ENCODE peak calls at places on chromosomes 7 and 10, in ten cellular contexts. One of them, this sample, is unnamed.

GRCh38 chr10:63208981-63209380 is 75.9 kb downstream of the NRBF2 start:
- DNase-seq in upper lobe of right lung: no peak
- DNase-seq in fibroblast of villous mesenchyme: peak; percentile 37
- DNase-seq in H1: no peak
- DNase-seq in IMR-90: peak; percentile 75
- DNase-seq in RWPE2: no peak
- DNase-seq in breast epithelium: no peak
- DNase-seq in transverse colon: no peak
- DNase-seq in hepatocyte: no peak
- DNase-seq in foreskin fibroblast: peak; percentile 53
- DNase-seq in this sample: no peak

GRCh38 chr10:70920519-70920918 is 32.2 kb upstream of the PCBD1 start:
- DNase-seq in upper lobe of right lung: peak; percentile 96
- DNase-seq in fibroblast of villous mesenchyme: no peak
- DNase-seq in H1: no peak
- DNase-seq in IMR-90: no peak
- DNase-seq in RWPE2: no peak
- DNase-seq in breast epithelium: peak; percentile 63
- DNase-seq in transverse colon: peak; percentile 61
- DNase-seq in hepatocyte: no peak
- DNase-seq in foreskin fibroblast: no peak
- DNase-seq in this sample: no peak

GRCh38 chr10:48913674-48914073 is 26.0 kb downstream of the LRRC18 start:
- DNase-seq in upper lobe of right lung: no peak
- DNase-seq in fibroblast of villous mesenchyme: no peak
- DNase-seq in H1: no peak
- DNase-seq in IMR-90: no peak
- DNase-seq in RWPE2: no peak
- DNase-seq in breast epithelium: no peak
- DNase-seq in transverse colon: no peak
- DNase-seq in hepatocyte: no peak
- DNase-seq in foreskin fibroblast: no peak
- DNase-seq in this sample: no peak

GRCh38 chr10:80470266-80470665 is 16.2 kb downstream of the TSPAN14 start:
- DNase-seq in upper lobe of right lung: no peak
- DNase-seq in fibroblast of villous mesenchyme: no peak
- DNase-seq in H1: no peak
- DNase-seq in IMR-90: no peak
- DNase-seq in RWPE2: no peak
- DNase-seq in breast epithelium: no peak
- DNase-seq in transverse colon: no peak
- DNase-seq in hepatocyte: no peak
- DNase-seq in foreskin fibroblast: no peak
- DNase-seq in this sample: no peak

GRCh38 chr10:52276982-52277381 is 37.1 kb upstream of the DKK1 start:
- DNase-seq in upper lobe of right lung: no peak
- DNase-seq in fibroblast of villous mesenchyme: no peak
- DNase-seq in H1: no peak
- DNase-seq in IMR-90: no peak
- DNase-seq in RWPE2: no peak
- DNase-seq in breast epithelium: no peak
- DNase-seq in transverse colon: no peak
- DNase-seq in hepatocyte: no peak
- DNase-seq in foreskin fibroblast: no peak
- DNase-seq in this sample: no peak

GRCh38 chr10:62433181-62433692 is 59.1 kb downstream of the ZNF365 start:
- DNase-seq in upper lobe of right lung: no peak
- DNase-seq in fibroblast of villous mesenchyme: peak; percentile 91
- DNase-seq in H1: no peak
- DNase-seq in IMR-90: peak; percentile 97
- DNase-seq in RWPE2: peak; percentile 80
- DNase-seq in breast epithelium: no peak
- DNase-seq in transverse colon: no peak
- DNase-seq in hepatocyte: peak; percentile 33
- DNase-seq in foreskin fibroblast: peak; percentile 94
- DNase-seq in this sample: peak; percentile 24

GRCh38 chr7:42691030-42691639 is 220.7 kb downstream of the C7orf25 start:
- DNase-seq in upper lobe of right lung: no peak
- DNase-seq in fibroblast of villous mesenchyme: peak; percentile 72
- DNase-seq in H1: peak; percentile 52
- DNase-seq in IMR-90: peak; percentile 39
- DNase-seq in RWPE2: no peak
- DNase-seq in breast epithelium: no peak
- DNase-seq in transverse colon: peak; percentile 12
- DNase-seq in hepatocyte: peak; percentile 69
- DNase-seq in foreskin fibroblast: peak; percentile 63
- DNase-seq in this sample: no peak

GRCh38 chr10:103481974-103482531 is 3.0 kb upstream of the CALHM3 start:
- DNase-seq in upper lobe of right lung: no peak
- DNase-seq in fibroblast of villous mesenchyme: peak; percentile 77
- DNase-seq in H1: no peak
- DNase-seq in IMR-90: peak; percentile 69
- DNase-seq in RWPE2: no peak
- DNase-seq in breast epithelium: no peak
- DNase-seq in transverse colon: no peak
- DNase-seq in hepatocyte: peak; percentile 74
- DNase-seq in foreskin fibroblast: peak; percentile 59
- DNase-seq in this sample: peak; percentile 84

GRCh38 chr7:130020434-130020833 is 30.7 kb downstream of the ZC3HC1 start:
- DNase-seq in upper lobe of right lung: no peak
- DNase-seq in fibroblast of villous mesenchyme: no peak
- DNase-seq in H1: no peak
- DNase-seq in IMR-90: no peak
- DNase-seq in RWPE2: no peak
- DNase-seq in breast epithelium: no peak
- DNase-seq in transverse colon: no peak
- DNase-seq in hepatocyte: no peak
- DNase-seq in foreskin fibroblast: no peak
- DNase-seq in this sample: no peak

GRCh38 chr7:44787041-44787440 is 9.4 kb upstream of the PPIA start:
- DNase-seq in upper lobe of right lung: no peak
- DNase-seq in fibroblast of villous mesenchyme: no peak
- DNase-seq in H1: no peak
- DNase-seq in IMR-90: no peak
- DNase-seq in RWPE2: no peak
- DNase-seq in breast epithelium: no peak
- DNase-seq in transverse colon: no peak
- DNase-seq in hepatocyte: no peak
- DNase-seq in foreskin fibroblast: no peak
- DNase-seq in this sample: peak; percentile 66

GRCh38 chr7:45638916-45639315 is 64.7 kb downstream of the ADCY1 start:
- DNase-seq in upper lobe of right lung: no peak
- DNase-seq in fibroblast of villous mesenchyme: no peak
- DNase-seq in H1: no peak
- DNase-seq in IMR-90: no peak
- DNase-seq in RWPE2: no peak
- DNase-seq in breast epithelium: no peak
- DNase-seq in transverse colon: no peak
- DNase-seq in hepatocyte: peak; percentile 29
- DNase-seq in foreskin fibroblast: no peak
- DNase-seq in this sample: no peak

DNA sequence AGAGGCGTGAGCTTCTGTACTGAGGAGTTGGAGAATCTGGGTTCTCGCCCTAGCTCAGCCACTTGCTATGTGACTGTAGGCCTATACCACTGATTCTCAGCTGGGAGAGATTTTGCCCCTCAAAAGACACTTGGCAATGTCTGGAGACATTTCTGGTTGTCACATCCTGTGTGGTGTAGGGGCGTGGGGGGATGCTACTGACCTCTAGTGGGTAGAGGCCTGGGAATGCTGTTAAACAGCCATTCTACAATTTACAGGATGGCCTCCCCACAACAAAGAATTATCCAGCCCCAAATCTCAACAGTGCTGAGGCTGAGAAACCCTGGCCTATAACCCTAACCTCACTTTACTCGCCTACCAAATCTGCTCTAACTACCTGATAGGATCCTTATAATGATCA is 58.8 kb upstream of the GAD2 start:
- DNase-seq in upper lobe of right lung: no peak
- DNase-seq in fibroblast of villous mesenchyme: no peak
- DNase-seq in H1: no peak
- DNase-seq in IMR-90: no peak
- DNase-seq in RWPE2: no peak
- DNase-seq in breast epithelium: no peak
- DNase-seq in transverse colon: no peak
- DNase-seq in hepatocyte: no peak
- DNase-seq in foreskin fibroblast: no peak
- DNase-seq in this sample: no peak
- TF ChIP-seq CTCF in upper lobe of right lung: no peak
- TF ChIP-seq CTCF in fibroblast of villous mesenchyme: no peak
- TF ChIP-seq CTCF in H1: peak; percentile 33
- TF ChIP-seq CTCF in IMR-90: no peak
- TF ChIP-seq CTCF in RWPE2: no peak
- TF ChIP-seq CTCF in breast epithelium: no peak
- TF ChIP-seq CTCF in transverse colon: no peak
- TF ChIP-seq CTCF in hepatocyte: no peak
- TF ChIP-seq CTCF in foreskin fibroblast: no peak
- TF ChIP-seq CTCF in this sample: peak; percentile 13

DNA sequence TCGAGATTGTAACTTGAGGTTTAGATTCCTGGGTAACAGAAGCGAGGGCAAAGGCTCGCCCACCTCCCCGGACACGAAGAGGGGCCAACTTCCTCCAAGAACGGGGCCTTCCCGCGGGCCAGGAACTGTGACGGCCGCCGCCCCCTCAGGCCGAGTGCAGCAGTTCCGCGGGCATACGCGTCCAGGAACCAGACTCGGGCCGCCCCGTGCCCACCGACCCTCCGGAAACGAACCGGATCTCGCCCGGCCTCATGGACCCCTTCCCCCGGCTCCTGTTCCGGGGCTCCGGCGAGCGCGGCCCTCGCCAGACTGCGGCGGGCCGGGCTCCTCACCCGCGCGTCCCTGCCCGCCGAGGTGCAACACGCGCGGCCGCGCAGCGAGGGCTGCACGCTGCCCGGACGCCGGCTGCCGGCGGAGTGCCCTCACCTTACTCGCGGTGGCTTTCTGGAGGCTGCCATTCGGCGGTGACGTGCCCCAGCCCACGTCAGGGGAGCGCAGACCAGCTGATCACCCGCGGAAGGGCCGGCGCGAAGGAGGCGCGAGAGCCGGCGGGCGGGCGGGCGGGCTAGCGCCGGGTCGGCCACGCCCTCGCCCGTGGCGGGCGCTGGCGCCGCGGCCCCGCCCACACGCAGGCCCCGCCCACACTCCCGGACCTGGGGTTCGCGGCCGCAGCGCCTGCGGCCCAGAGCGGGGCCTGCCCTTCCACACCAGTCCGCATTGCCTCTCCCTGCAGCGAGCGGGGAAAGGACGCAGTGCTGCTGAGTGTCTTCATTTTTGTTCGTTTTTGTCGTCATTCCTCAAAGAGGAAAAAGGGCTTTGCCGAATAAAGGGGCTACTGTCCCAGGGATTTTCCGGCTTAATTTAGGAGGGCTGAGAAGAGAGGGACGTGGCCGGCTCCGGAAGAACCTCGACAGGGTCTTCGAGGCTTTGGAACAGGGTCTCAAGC is at the start of gene XPNPEP1:
- DNase-seq in upper lobe of right lung: peak; percentile 94
- DNase-seq in fibroblast of villous mesenchyme: peak; percentile 89
- DNase-seq in H1: peak; percentile 89
- DNase-seq in IMR-90: peak; percentile 83
- DNase-seq in RWPE2: peak; percentile 87
- DNase-seq in breast epithelium: peak; percentile 83
- DNase-seq in transverse colon: peak; percentile 91
- DNase-seq in hepatocyte: peak; percentile 95
- DNase-seq in foreskin fibroblast: peak; percentile 86
- DNase-seq in this sample: peak; percentile 97
- TF ChIP-seq CTCF in upper lobe of right lung: no peak
- TF ChIP-seq CTCF in fibroblast of villous mesenchyme: no peak
- TF ChIP-seq CTCF in H1: no peak
- TF ChIP-seq CTCF in IMR-90: no peak
- TF ChIP-seq CTCF in RWPE2: no peak
- TF ChIP-seq CTCF in breast epithelium: no peak
- TF ChIP-seq CTCF in transverse colon: no peak
- TF ChIP-seq CTCF in hepatocyte: no peak
- TF ChIP-seq CTCF in foreskin fibroblast: no peak
- TF ChIP-seq CTCF in this sample: no peak

GRCh38 chr7:78226059-78226658 is 427.6 kb downstream of the PHTF2 start:
- DNase-seq in upper lobe of right lung: peak; percentile 66
- DNase-seq in fibroblast of villous mesenchyme: peak; percentile 12
- DNase-seq in H1: peak; percentile 85
- DNase-seq in IMR-90: peak; percentile 45
- DNase-seq in RWPE2: no peak
- DNase-seq in breast epithelium: no peak
- DNase-seq in transverse colon: peak; percentile 51
- DNase-seq in hepatocyte: peak; percentile 37
- DNase-seq in foreskin fibroblast: no peak
- DNase-seq in this sample: peak; percentile 11
- TF ChIP-seq CTCF in upper lobe of right lung: peak; percentile 46
- TF ChIP-seq CTCF in fibroblast of villous mesenchyme: peak; percentile 39
- TF ChIP-seq CTCF in H1: peak; percentile 72
- TF ChIP-seq CTCF in IMR-90: peak; percentile 52
- TF ChIP-seq CTCF in RWPE2: peak; percentile 30
- TF ChIP-seq CTCF in breast epithelium: no peak
- TF ChIP-seq CTCF in transverse colon: peak; percentile 43
- TF ChIP-seq CTCF in hepatocyte: peak; percentile 44
- TF ChIP-seq CTCF in foreskin fibroblast: peak; percentile 55
- TF ChIP-seq CTCF in this sample: peak; percentile 38

GRCh38 chr10:106515206-106515790 is 649.2 kb downstream of the SORCS1 start:
- DNase-seq in upper lobe of right lung: no peak
- DNase-seq in fibroblast of villous mesenchyme: no peak
- DNase-seq in H1: no peak
- DNase-seq in IMR-90: no peak
- DNase-seq in RWPE2: no peak
- DNase-seq in breast epithelium: no peak
- DNase-seq in transverse colon: no peak
- DNase-seq in hepatocyte: no peak
- DNase-seq in foreskin fibroblast: no peak
- DNase-seq in this sample: no peak

GRCh38 chr10:106519376-106520035 is 645.0 kb downstream of the SORCS1 start:
- DNase-seq in upper lobe of right lung: no peak
- DNase-seq in fibroblast of villous mesenchyme: no peak
- DNase-seq in H1: no peak
- DNase-seq in IMR-90: peak; percentile 18
- DNase-seq in RWPE2: no peak
- DNase-seq in breast epithelium: no peak
- DNase-seq in transverse colon: no peak
- DNase-seq in hepatocyte: no peak
- DNase-seq in foreskin fibroblast: peak; percentile 17
- DNase-seq in this sample: no peak

GRCh38 chr10:106525871-106526270 is 638.6 kb downstream of the SORCS1 start:
- DNase-seq in upper lobe of right lung: no peak
- DNase-seq in fibroblast of villous mesenchyme: no peak
- DNase-seq in H1: no peak
- DNase-seq in IMR-90: no peak
- DNase-seq in RWPE2: no peak
- DNase-seq in breast epithelium: no peak
- DNase-seq in transverse colon: no peak
- DNase-seq in hepatocyte: no peak
- DNase-seq in foreskin fibroblast: no peak
- DNase-seq in this sample: no peak

DNA sequence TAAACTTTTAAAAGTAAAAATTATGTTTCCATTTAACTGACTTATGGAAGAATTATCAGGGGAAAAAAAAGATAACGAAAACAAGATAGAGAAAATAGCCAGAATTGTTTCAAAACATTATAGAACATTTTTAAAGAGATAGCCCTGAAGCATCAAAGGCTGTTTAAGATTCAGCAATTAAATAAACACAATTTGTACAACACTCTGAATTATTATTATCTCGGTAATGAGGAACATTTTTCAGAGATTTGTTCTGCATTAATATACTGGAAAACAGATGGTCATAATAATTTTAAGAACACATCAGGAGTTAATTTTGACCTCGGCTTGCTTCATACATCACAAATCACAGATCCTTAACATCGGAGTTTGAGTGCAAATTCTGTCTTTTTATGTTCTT is 643.8 kb downstream of the SORCS1 start:
- DNase-seq in upper lobe of right lung: no peak
- DNase-seq in fibroblast of villous mesenchyme: no peak
- DNase-seq in H1: no peak
- DNase-seq in IMR-90: no peak
- DNase-seq in RWPE2: no peak
- DNase-seq in breast epithelium: no peak
- DNase-seq in transverse colon: no peak
- DNase-seq in hepatocyte: no peak
- DNase-seq in foreskin fibroblast: no peak
- DNase-seq in this sample: no peak
- TF ChIP-seq CTCF in upper lobe of right lung: no peak
- TF ChIP-seq CTCF in fibroblast of villous mesenchyme: no peak
- TF ChIP-seq CTCF in H1: no peak
- TF ChIP-seq CTCF in IMR-90: no peak
- TF ChIP-seq CTCF in RWPE2: no peak
- TF ChIP-seq CTCF in breast epithelium: no peak
- TF ChIP-seq CTCF in transverse colon: no peak
- TF ChIP-seq CTCF in hepatocyte: no peak
- TF ChIP-seq CTCF in foreskin fibroblast: no peak
- TF ChIP-seq CTCF in this sample: no peak